ENCODE peak calls at places on chromosome 22, in seven cellular contexts. R, L, U, E, B, F and T are unnamed samples.
A peak's percentile ranks its signal among the peaks of the same experiment; 100 is the strongest.

GRCh38 chr22:24337894-24338645 is 67.4 kb downstream of the SPECC1L start:
- DNase-seq in R (no peak), L (no peak), U (no peak), E (no peak), B (no peak), F (no peak), T (no peak)

GRCh38 chr22:43862882-43863202 is 529 bp upstream of the SULT4A1 start:
- DNase-seq in R (no peak), L (no peak), U (no peak), E (no peak), B (no peak), F (no peak), T (no peak)

GRCh38 chr22:46078241-46079092 is 71.9 kb upstream of the PPARA start:
- DNase-seq in R (no peak), L (no peak), U (no peak), E (no peak), B (no peak), F (no peak), T (no peak)

GRCh38 chr22:37747090-37747714 is 50.4 kb downstream of the TRIOBP start:
- DNase-seq in R (no peak), L (peak; percentile 66), U (no peak), E (no peak), B (no peak), F (peak; percentile 17), T (no peak)

GRCh38 chr22:39081557-39081956 is 4.5 kb downstream of the APOBEC3G start:
- DNase-seq in R (no peak), L (no peak), U (no peak), E (no peak), B (no peak), F (no peak), T (no peak)

GRCh38 chr22:46085831-46086576 is 64.3 kb upstream of the PPARA start:
- DNase-seq in R (no peak), L (no peak), U (no peak), E (no peak), B (no peak), F (peak; percentile 95), T (no peak)

GRCh38 chr22:48627203-48627602 is 1200.5 kb downstream of the BRD1 start:
- DNase-seq in R (no peak), L (no peak), U (no peak), E (no peak), B (no peak), F (no peak), T (no peak)

GRCh38 chr22:21714784-21715183 is 20.8 kb downstream of the YPEL1 start:
- DNase-seq in R (no peak), L (peak; percentile 27), U (no peak), E (no peak), B (no peak), F (no peak), T (no peak)

GRCh38 chr22:25661067-25661466 is 80.9 kb upstream of the MYO18B start:
- DNase-seq in R (no peak), L (no peak), U (no peak), E (no peak), B (no peak), F (no peak), T (no peak)

GRCh38 chr22:23773247-23774113 is 831 bp downstream of the MMP11 start:
- DNase-seq in R (no peak), L (no peak), U (no peak), E (no peak), B (no peak), F (no peak), T (no peak)

GRCh38 chr22:47023871-47024270 is 261.4 kb downstream of the TBC1D22A start:
- DNase-seq in R (no peak), L (no peak), U (no peak), E (no peak), B (no peak), F (no peak), T (no peak)

GRCh38 chr22:36432592-36433317 is 45.0 kb upstream of the MYH9 start:
- DNase-seq in R (no peak), L (no peak), U (no peak), E (no peak), B (no peak), F (no peak), T (no peak)

GRCh38 chr22:46592390-46592872 is 27.8 kb upstream of the GRAMD4 start:
- DNase-seq in R (no peak), L (peak; percentile 71), U (peak; percentile 24), E (no peak), B (no peak), F (no peak), T (no peak)

GRCh38 chr22:41518048-41518347 is 26.3 kb downstream of the POLR3H start:
- DNase-seq in R (no peak), L (no peak), U (no peak), E (no peak), B (no peak), F (no peak), T (no peak)
- H3K36me3 ChIP-seq in R (peaks cover 75% of the 10 kb centered on the region), L (peaks cover 27% of the 10 kb centered on the region), U (peaks cover 38% of the 10 kb centered on the region), E (peaks cover 26% of the 10 kb centered on the region), B (peaks cover 4% of the 10 kb centered on the region), F (peaks cover 27% of the 10 kb centered on the region), T (peaks cover 23% of the 10 kb centered on the region)

GRCh38 chr22:19344420-19344819 is 52.9 kb upstream of the CLTCL1 start:
- DNase-seq in R (no peak), L (no peak), U (no peak), E (no peak), B (no peak), F (no peak), T (no peak)
- H3K36me3 ChIP-seq in R (peaks cover 59% of the 10 kb centered on the region), L (peaks cover 28% of the 10 kb centered on the region), U (peaks cover 61% of the 10 kb centered on the region), E (peaks cover 24% of the 10 kb centered on the region), B (peaks cover 3% of the 10 kb centered on the region), F (peaks cover 15% of the 10 kb centered on the region), T (peaks cover 60% of the 10 kb centered on the region)

DNA sequence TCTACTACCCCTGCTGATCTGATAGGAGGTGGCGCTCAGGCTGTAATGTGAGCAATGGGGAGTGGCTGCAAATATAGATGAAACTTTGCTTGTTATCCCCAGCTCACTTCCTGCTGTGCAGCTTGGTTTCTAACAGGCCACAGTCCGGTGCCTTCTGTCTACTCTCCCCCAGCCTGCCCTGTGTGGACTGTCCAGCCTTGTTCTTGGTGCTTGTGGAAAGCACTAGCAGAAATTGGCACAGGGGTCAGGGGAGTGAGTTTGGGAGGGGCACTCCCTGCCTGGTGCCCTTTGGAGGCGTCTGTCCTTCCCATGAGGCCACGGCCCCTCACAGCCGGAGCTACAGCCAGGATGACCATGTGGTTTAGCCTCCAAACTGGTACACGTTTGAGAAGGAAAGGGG is 14.3 kb downstream of the MOV10L1 start:
- DNase-seq in R (no peak), L (no peak), U (no peak), E (no peak), B (no peak), F (no peak), T (no peak)
- H3K36me3 ChIP-seq in R (no peaks in the 10 kb centered on the region), L (no peaks in the 10 kb centered on the region), U (no peaks in the 10 kb centered on the region), E (no peaks in the 10 kb centered on the region), B (no peaks in the 10 kb centered on the region), F (no peaks in the 10 kb centered on the region), T (no peaks in the 10 kb centered on the region)

DNA sequence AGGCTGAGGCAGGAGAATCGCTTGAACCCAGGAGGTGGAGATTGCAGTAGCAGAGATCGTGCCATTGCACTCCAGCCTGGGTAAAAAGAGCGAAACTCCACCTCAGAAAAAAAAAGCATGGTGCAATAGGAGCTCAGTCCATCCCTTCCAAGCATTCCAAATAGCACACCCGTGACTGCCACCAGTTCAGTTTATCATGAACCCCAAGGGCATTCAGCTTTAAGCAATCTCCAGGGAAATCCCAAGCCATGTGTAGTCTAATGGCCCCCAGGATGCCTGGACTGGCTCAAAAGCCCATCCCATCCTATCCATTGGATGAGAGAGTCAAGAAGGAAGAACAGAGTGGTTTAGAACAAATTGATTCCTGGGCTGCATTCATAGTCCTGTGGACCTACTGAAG is 16.2 kb downstream of the MICAL3 start:
- DNase-seq in R (no peak), L (no peak), U (no peak), E (no peak), B (no peak), F (no peak), T (no peak)
- H3K36me3 ChIP-seq in R (no peaks in the 10 kb centered on the region), L (no peaks in the 10 kb centered on the region), U (no peaks in the 10 kb centered on the region), E (no peaks in the 10 kb centered on the region), B (no peaks in the 10 kb centered on the region), F (no peaks in the 10 kb centered on the region), T (no peaks in the 10 kb centered on the region)

DNA sequence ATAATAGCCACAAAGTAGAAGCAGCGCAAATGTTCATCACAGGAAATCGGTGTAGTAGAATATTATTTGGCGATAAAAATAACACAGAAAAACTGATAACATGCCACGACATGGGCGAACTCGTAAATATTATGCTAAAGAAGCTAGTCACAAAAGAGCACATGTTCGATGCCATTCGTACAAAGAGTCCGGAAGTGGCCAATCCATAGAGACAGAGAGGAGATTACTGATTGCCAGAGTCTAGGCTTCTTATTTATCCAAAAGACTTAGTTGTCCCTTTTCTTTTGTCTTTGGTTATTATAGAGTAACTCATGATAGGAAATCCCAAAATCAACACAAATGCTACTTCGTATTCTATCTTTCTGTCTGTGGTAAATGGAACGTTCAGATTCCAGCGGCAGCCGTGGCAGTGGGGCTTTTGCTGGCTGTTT is 56.5 kb downstream of the MED15 start:
- DNase-seq in R (no peak), L (no peak), U (peak; percentile 43), E (no peak), B (no peak), F (no peak), T (no peak)
- H3K36me3 ChIP-seq in R (peaks cover 56% of the 10 kb centered on the region), L (peaks cover 54% of the 10 kb centered on the region), U (peaks cover 47% of the 10 kb centered on the region), E (peaks cover 47% of the 10 kb centered on the region), B (peaks cover 11% of the 10 kb centered on the region), F (peaks cover 31% of the 10 kb centered on the region), T (peaks cover 48% of the 10 kb centered on the region)

DNA sequence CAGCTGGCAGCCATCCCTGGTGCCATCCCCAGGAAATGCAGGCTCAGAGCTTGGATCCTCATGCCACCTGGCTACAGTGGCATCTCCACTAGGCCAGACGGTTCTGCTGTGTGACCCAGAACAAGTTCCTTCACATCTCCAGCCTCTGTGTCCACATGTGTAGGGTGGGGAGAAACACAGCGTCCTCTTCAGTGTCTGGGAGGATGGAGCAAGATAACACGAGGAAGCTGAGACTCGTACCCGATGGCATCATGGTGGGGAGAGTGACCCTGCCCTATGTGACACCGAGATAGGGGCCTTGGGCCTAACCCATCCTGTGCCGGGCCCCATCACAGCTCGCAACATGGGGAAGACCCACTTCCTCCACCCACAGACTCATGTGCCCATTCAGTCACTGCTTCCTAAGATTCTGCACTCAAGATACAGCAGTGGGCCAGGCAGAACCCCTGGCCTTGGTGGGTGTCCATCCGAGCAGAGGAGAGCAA is 78.5 kb downstream of the MORC2 start:
- DNase-seq in R (no peak), L (no peak), U (no peak), E (no peak), B (peak; percentile 35), F (no peak), T (no peak)
- H3K36me3 ChIP-seq in R (peaks cover 18% of the 10 kb centered on the region), L (no peaks in the 10 kb centered on the region), U (no peaks in the 10 kb centered on the region), E (no peaks in the 10 kb centered on the region), B (no peaks in the 10 kb centered on the region), F (no peaks in the 10 kb centered on the region), T (no peaks in the 10 kb centered on the region)

GRCh38 chr22:19488285-19488684 is 8.6 kb downstream of the CDC45 start:
- DNase-seq in R (no peak), L (no peak), U (no peak), E (no peak), B (no peak), F (no peak), T (no peak)
- H3K36me3 ChIP-seq in R (no peaks in the 10 kb centered on the region), L (no peaks in the 10 kb centered on the region), U (no peaks in the 10 kb centered on the region), E (no peaks in the 10 kb centered on the region), B (peaks cover 22% of the 10 kb centered on the region), F (no peaks in the 10 kb centered on the region), T (peaks cover 62% of the 10 kb centered on the region)